ENCODE peak calls at places on chromosome 4, in four cellular contexts. One of them, this sample, is unnamed.

GRCh38 chr4:3041192-3042142 is 32.9 kb downstream of the HTT-AS start:
- DNase-seq in psoas muscle: peak; percentile 86
- DNase-seq in colonic mucosa: peak; percentile 63
- DNase-seq in fibroblast of lung: peak; percentile 47
- DNase-seq in this sample: no peak

GRCh38 chr4:171130126-171130801 is 682.9 kb upstream of the GALNTL6 start:
- DNase-seq in colonic mucosa: no peak
- DNase-seq in psoas muscle: no peak
- DNase-seq in fibroblast of lung: no peak
- DNase-seq in this sample: no peak

GRCh38 chr4:175330652-175331051 is 412.5 kb downstream of the ADAM29 start:
- DNase-seq in colonic mucosa: no peak
- DNase-seq in psoas muscle: no peak
- DNase-seq in fibroblast of lung: peak; percentile 43
- DNase-seq in this sample: no peak

GRCh38 chr4:54586343-54586953 is 71.3 kb upstream of the KIT start:
- DNase-seq in colonic mucosa: peak; percentile 58
- DNase-seq in psoas muscle: no peak
- DNase-seq in fibroblast of lung: peak; percentile 17
- DNase-seq in this sample: no peak

GRCh38 chr4:7266525-7267292 is 74.4 kb downstream of the SORCS2 start:
- DNase-seq in psoas muscle: no peak
- DNase-seq in fibroblast of lung: peak; percentile 95
- DNase-seq in colonic mucosa: no peak
- DNase-seq in this sample: no peak

GRCh38 chr4:142408003-142408441 is 438.1 kb downstream of the INPP4B start:
- DNase-seq in psoas muscle: no peak
- DNase-seq in fibroblast of lung: peak; percentile 83
- DNase-seq in colonic mucosa: no peak
- DNase-seq in this sample: no peak

GRCh38 chr4:155403886-155404285 is 27.1 kb upstream of the MAP9 start:
- DNase-seq in fibroblast of lung: peak; percentile 37
- DNase-seq in psoas muscle: no peak
- DNase-seq in colonic mucosa: no peak
- DNase-seq in this sample: no peak

GRCh38 chr4:71549516-71550160 is 210.8 kb downstream of the SLC4A4 start:
- DNase-seq in fibroblast of lung: no peak
- DNase-seq in psoas muscle: no peak
- DNase-seq in colonic mucosa: no peak
- DNase-seq in this sample: no peak

GRCh38 chr4:177047070-177047850 is 254.5 kb upstream of the VEGFC start:
- DNase-seq in fibroblast of lung: peak; percentile 66
- DNase-seq in colonic mucosa: peak; percentile 38
- DNase-seq in psoas muscle: peak; percentile 40
- DNase-seq in this sample: no peak

GRCh38 chr4:156830356-156830755 is 141.2 kb downstream of the PDGFC start:
- DNase-seq in colonic mucosa: no peak
- DNase-seq in fibroblast of lung: peak; percentile 89
- DNase-seq in psoas muscle: no peak
- DNase-seq in this sample: no peak

GRCh38 chr4:88659061-88659889 is 38.4 kb downstream of the NAP1L5 start:
- DNase-seq in fibroblast of lung: peak; percentile 71
- DNase-seq in psoas muscle: no peak
- DNase-seq in colonic mucosa: peak; percentile 49
- DNase-seq in this sample: no peak

GRCh38 chr4:16196482-16197393 is 29.5 kb downstream of the TAPT1 start:
- DNase-seq in psoas muscle: no peak
- DNase-seq in colonic mucosa: peak; percentile 54
- DNase-seq in fibroblast of lung: peak; percentile 84
- DNase-seq in this sample: no peak

GRCh38 chr4:183797041-183797444 is 108.1 kb upstream of the STOX2 start:
- DNase-seq in fibroblast of lung: no peak
- DNase-seq in colonic mucosa: peak; percentile 29
- DNase-seq in psoas muscle: no peak
- DNase-seq in this sample: no peak

GRCh38 chr4:40057540-40058091 is 966 bp downstream of the N4BP2 start:
- DNase-seq in fibroblast of lung: peak; percentile 97
- DNase-seq in colonic mucosa: peak; percentile 90
- DNase-seq in psoas muscle: peak; percentile 57
- DNase-seq in this sample: peak; percentile 88

GRCh38 chr4:5955856-5956255 is 62.4 kb downstream of the C4orf50 start:
- DNase-seq in psoas muscle: no peak
- DNase-seq in colonic mucosa: no peak
- DNase-seq in fibroblast of lung: no peak
- DNase-seq in this sample: no peak

GRCh38 chr4:142203505-142203904 is 567.1 kb downstream of the IL15 start:
- DNase-seq in fibroblast of lung: peak; percentile 10
- DNase-seq in psoas muscle: no peak
- DNase-seq in colonic mucosa: no peak
- DNase-seq in this sample: no peak

GRCh38 chr4:168077726-168078239 is 14.6 kb upstream of the ANXA10 start:
- DNase-seq in fibroblast of lung: no peak
- DNase-seq in psoas muscle: no peak
- DNase-seq in colonic mucosa: no peak
- DNase-seq in this sample: no peak

GRCh38 chr4:77308843-77309242 is 151.8 kb downstream of the CCNG2 start:
- DNase-seq in colonic mucosa: no peak
- DNase-seq in fibroblast of lung: peak; percentile 16
- DNase-seq in psoas muscle: no peak
- DNase-seq in this sample: no peak

GRCh38 chr4:2843909-2844584 is 403 bp downstream of the ADD1 start:
- DNase-seq in psoas muscle: peak; percentile 48
- DNase-seq in colonic mucosa: peak; percentile 50
- DNase-seq in fibroblast of lung: peak; percentile 39
- DNase-seq in this sample: peak; percentile 30

GRCh38 chr4:71270901-71271300 is 67.9 kb upstream of the SLC4A4 start:
- DNase-seq in fibroblast of lung: no peak
- DNase-seq in psoas muscle: no peak
- DNase-seq in colonic mucosa: peak; percentile 39
- DNase-seq in this sample: no peak

GRCh38 chr4:41257257-41257900 is 651 bp downstream of the UCHL1 start:
- DNase-seq in colonic mucosa: peak; percentile 32
- DNase-seq in psoas muscle: peak; percentile 54
- DNase-seq in fibroblast of lung: peak; percentile 61
- DNase-seq in this sample: peak; percentile 62

GRCh38 chr4:41257901-41258300 is 1.2 kb downstream of the UCHL1 start:
- DNase-seq in fibroblast of lung: no peak
- DNase-seq in psoas muscle: no peak
- DNase-seq in colonic mucosa: no peak
- DNase-seq in this sample: no peak

GRCh38 chr4:41258783-41259182 is 2.1 kb downstream of the UCHL1 start:
- DNase-seq in psoas muscle: no peak
- DNase-seq in fibroblast of lung: peak; percentile 72
- DNase-seq in colonic mucosa: no peak
- DNase-seq in this sample: peak; percentile 78

GRCh38 chr4:41256740-41257256 is at the start of gene UCHL1:
- DNase-seq in colonic mucosa: no peak
- DNase-seq in fibroblast of lung: peak; percentile 94
- DNase-seq in psoas muscle: peak; percentile 35
- DNase-seq in this sample: peak; percentile 93

GRCh38 chr4:41256131-41256739 is 493 bp upstream of the UCHL1 start:
- DNase-seq in psoas muscle: no peak
- DNase-seq in fibroblast of lung: peak; percentile 67
- DNase-seq in colonic mucosa: no peak
- DNase-seq in this sample: no peak
- H3K27me3 ChIP-seq in psoas muscle: peaks cover 4% of the 10 kb centered on the region
- H3K27me3 ChIP-seq in fibroblast of lung: peaks cover 4% of the 10 kb centered on the region
- H3K27me3 ChIP-seq in colonic mucosa: peaks cover 21% of the 10 kb centered on the region
- H3K27me3 ChIP-seq in this sample: no peaks in the 10 kb centered on the region

GRCh38 chr4:108749119-108749518 is 13.7 kb downstream of the ETNPPL start:
- DNase-seq in psoas muscle: no peak
- DNase-seq in fibroblast of lung: no peak
- DNase-seq in colonic mucosa: no peak
- DNase-seq in this sample: no peak
- TF ChIP-seq CTCF in psoas muscle: no peak
- TF ChIP-seq CTCF in fibroblast of lung: no peak
- TF ChIP-seq CTCF in colonic mucosa: no peak
- TF ChIP-seq CTCF in this sample: no peak

GRCh38 chr4:1004071-1004418 is 7.4 kb upstream of the FGFRL1 start:
- DNase-seq in psoas muscle: no peak
- DNase-seq in colonic mucosa: no peak
- DNase-seq in fibroblast of lung: no peak
- DNase-seq in this sample: no peak
- H3K27me3 ChIP-seq in psoas muscle: no peaks in the 10 kb centered on the region
- H3K27me3 ChIP-seq in colonic mucosa: peaks cover 62% of the 10 kb centered on the region
- H3K27me3 ChIP-seq in fibroblast of lung: peaks cover 42% of the 10 kb centered on the region
- H3K27me3 ChIP-seq in this sample: peaks cover 23% of the 10 kb centered on the region

GRCh38 chr4:112604590-112604989 is 32.1 kb downstream of the ZGRF1 start:
- DNase-seq in colonic mucosa: peak; percentile 45
- DNase-seq in fibroblast of lung: peak; percentile 31
- DNase-seq in psoas muscle: no peak
- DNase-seq in this sample: no peak
- TF ChIP-seq CTCF in colonic mucosa: peak; percentile 47
- TF ChIP-seq CTCF in fibroblast of lung: peak; percentile 70
- TF ChIP-seq CTCF in psoas muscle: peak; percentile 52
- TF ChIP-seq CTCF in this sample: peak; percentile 77

DNA sequence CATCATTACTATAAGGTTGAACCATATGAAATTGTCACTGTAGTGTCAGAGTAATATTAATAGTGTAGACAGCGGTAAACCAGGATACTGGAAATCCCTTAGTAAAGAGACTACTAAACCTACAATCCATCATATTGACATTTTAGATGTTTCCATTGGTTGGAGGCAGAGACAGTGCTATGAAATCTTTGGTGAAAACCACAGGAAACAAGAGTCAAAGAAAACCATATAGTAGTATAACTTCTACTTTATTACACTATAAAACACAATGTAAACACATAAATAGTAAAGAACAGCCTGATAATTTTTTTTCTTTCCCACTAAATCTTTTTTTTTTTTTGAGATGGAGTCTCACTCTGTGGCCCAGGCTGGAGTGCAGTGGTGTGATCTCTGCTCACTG is 15.9 kb downstream of the RELL1 start:
- DNase-seq in colonic mucosa: no peak
- DNase-seq in fibroblast of lung: no peak
- DNase-seq in psoas muscle: no peak
- DNase-seq in this sample: no peak
- H3K27me3 ChIP-seq in colonic mucosa: no peaks in the 10 kb centered on the region
- H3K27me3 ChIP-seq in fibroblast of lung: no peaks in the 10 kb centered on the region
- H3K27me3 ChIP-seq in psoas muscle: no peaks in the 10 kb centered on the region
- H3K27me3 ChIP-seq in this sample: no peaks in the 10 kb centered on the region

DNA sequence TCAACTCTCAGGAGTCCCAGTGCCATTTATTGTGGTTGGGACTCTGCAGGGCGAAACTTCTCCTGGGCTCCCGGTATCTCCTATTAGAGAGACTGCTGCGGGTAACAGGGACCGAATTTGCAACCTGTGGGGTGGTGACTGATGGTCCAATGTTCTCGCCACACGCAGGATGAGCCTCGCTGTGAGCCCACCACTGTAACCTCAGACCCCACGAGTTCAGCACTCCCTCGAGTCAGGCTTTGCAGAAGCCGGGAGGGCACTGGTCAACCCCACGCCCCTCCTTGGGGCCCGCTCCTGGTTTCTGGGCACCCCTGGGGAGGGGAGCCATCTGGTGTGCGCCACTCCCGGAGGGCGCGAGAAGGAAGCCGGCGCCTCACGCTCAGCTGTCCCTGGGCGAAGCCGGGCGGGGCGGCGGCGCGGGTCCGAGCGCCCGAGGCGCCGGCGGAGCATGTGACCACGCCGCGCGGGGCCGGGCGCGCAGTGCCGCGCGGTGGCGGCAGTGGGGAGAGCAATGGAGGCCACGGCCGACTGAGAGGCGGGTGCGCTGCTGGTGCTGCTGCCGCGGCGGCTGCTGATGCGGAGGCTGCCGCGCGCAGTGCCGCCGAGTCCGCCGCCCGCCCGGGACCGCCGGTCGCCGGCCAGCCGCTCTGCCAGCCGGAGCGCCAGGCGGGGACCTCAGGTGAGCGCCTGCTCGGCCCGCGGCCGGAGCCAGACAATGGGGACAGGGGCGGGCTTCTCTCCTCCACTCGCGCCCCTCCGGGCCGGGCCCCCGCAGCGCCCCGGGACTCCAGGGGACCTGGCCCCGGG is 100.1 kb downstream of the CEP135 start:
- DNase-seq in colonic mucosa: peak; percentile 73
- DNase-seq in fibroblast of lung: peak; percentile 62
- DNase-seq in psoas muscle: peak; percentile 21
- DNase-seq in this sample: peak; percentile 53
- TF ChIP-seq CTCF in colonic mucosa: no peak
- TF ChIP-seq CTCF in fibroblast of lung: peak; percentile 20
- TF ChIP-seq CTCF in psoas muscle: peak; percentile 10
- TF ChIP-seq CTCF in this sample: no peak

DNA sequence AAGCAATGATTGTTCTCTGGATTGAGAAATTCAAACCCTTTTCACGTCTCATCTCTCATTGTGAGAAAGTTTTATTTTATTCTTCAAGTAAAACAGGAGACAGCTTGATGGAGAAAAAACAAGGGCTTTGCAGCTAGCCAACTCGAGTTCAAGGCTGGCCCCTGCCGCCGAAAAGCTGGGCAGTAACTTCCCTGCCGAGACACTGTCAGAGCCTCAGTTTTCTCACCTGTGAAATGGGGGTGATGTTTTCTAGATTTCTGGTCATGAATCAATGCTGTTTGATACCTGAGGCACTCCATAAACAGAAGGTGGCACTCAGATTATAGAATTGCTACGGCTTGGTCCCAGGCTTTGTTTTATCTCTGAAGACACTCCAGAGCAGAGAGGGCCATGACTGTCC is 33.3 kb downstream of the HMX1 start:
- DNase-seq in colonic mucosa: no peak
- DNase-seq in psoas muscle: no peak
- DNase-seq in fibroblast of lung: no peak
- DNase-seq in this sample: no peak
- H3K27me3 ChIP-seq in colonic mucosa: no peaks in the 10 kb centered on the region
- H3K27me3 ChIP-seq in psoas muscle: no peaks in the 10 kb centered on the region
- H3K27me3 ChIP-seq in fibroblast of lung: no peaks in the 10 kb centered on the region
- H3K27me3 ChIP-seq in this sample: no peaks in the 10 kb centered on the region